ENCODE peak calls at places on chromosomes 5 and 9, in seven cellular contexts. R, T, K, L, M, N and X are unnamed samples.

GRCh38 chr5:140319833-140320232 is 16.9 kb upstream of the PFDN1 start:
- DNase-seq in R (no peak), T (no peak), K (no peak), L (no peak), M (no peak), N (no peak), X (no peak)

GRCh38 chr9:15966471-15966870 is 413.6 kb downstream of the CCDC171 start:
- DNase-seq in R (no peak), T (no peak), K (no peak), L (no peak), M (no peak), N (no peak), X (no peak)

GRCh38 chr9:86940774-86941173 is 6.5 kb downstream of the GAS1 start:
- DNase-seq in R (no peak), T (no peak), K (no peak), L (no peak), M (no peak), N (no peak), X (no peak)

GRCh38 chr9:20538956-20539355 is 83.3 kb downstream of the MLLT3 start:
- DNase-seq in R (no peak), T (no peak), K (no peak), L (no peak), M (no peak), N (no peak), X (no peak)

GRCh38 chr5:57538341-57538955 is 55.8 kb upstream of the ACTBL2 start:
- DNase-seq in R (no peak), T (no peak), K (no peak), L (no peak), M (no peak), N (no peak), X (no peak)

GRCh38 chr5:74034738-74035137 is 408.7 kb downstream of the ARHGEF28 start:
- DNase-seq in R (no peak), T (no peak), K (no peak), L (no peak), M (no peak), N (no peak), X (no peak)

GRCh38 chr9:86352440-86353106 is 1.6 kb downstream of the TUT7 start:
- DNase-seq in R (no peak), T (no peak), K (no peak), L (no peak), M (no peak), N (no peak), X (no peak)

GRCh38 chr9:21789541-21790037 is 12.8 kb upstream of the MTAP start:
- DNase-seq in R (peak), T (peak), K (peak), L (peak), M (peak), N (no peak), X (no peak)

GRCh38 chr5:33736510-33736909 is 155.3 kb downstream of the ADAMTS12 start:
- DNase-seq in R (no peak), T (no peak), K (no peak), L (no peak), M (no peak), N (no peak), X (no peak)

GRCh38 chr5:116354699-116355098 is 219.9 kb downstream of the SEMA6A start:
- DNase-seq in R (no peak), T (no peak), K (no peak), L (no peak), M (no peak), N (no peak), X (no peak)

GRCh38 chr5:13745508-13745907 is 199.0 kb downstream of the DNAH5 start:
- DNase-seq in R (no peak), T (no peak), K (no peak), L (no peak), M (no peak), N (no peak), X (no peak)

GRCh38 chr5:154519375-154519774 is 41.3 kb upstream of the HAND1 start:
- DNase-seq in R (no peak), T (no peak), K (no peak), L (no peak), M (no peak), N (no peak), X (no peak)

GRCh38 chr5:11319851-11320580 is 559.0 kb upstream of the DAP start:
- DNase-seq in R (no peak), T (no peak), K (no peak), L (no peak), M (no peak), N (no peak), X (no peak)

GRCh38 chr9:135607401-135608293 is 31.7 kb downstream of the GLT6D1 start:
- DNase-seq in R (no peak), T (no peak), K (no peak), L (no peak), M (no peak), N (peak), X (no peak)